ENCODE peak calls at places on chromosome 2, in six cellular contexts. X is IMR-90, H is mesenchymal stem cell, W is H9, G is neuronal stem cell, A is H1. E is an unnamed sample.

GRCh38 chr2:26064846-26065245 is 31.0 kb downstream of the RAB10 start:
- DNase-seq in W (no peak), H (no peak), X (no peak), A (no peak), G (no peak), E (no peak)

GRCh38 chr2:60213865-60214657 is 339.4 kb downstream of the BCL11A start:
- DNase-seq in H (no peak), X (no peak), W (no peak), G (no peak), A (no peak), E (peak; percentile 67)

GRCh38 chr2:241773511-241774418 is 2.9 kb upstream of the GAL3ST2 start:
- DNase-seq in H (no peak), A (peak; percentile 45), W (no peak), X (no peak), G (no peak), E (no peak)

GRCh38 chr2:9165625-9166024 is 41.0 kb upstream of the ASAP2 start:
- DNase-seq in W (no peak), X (peak; percentile 68), A (no peak), H (peak; percentile 50), G (no peak), E (no peak)

GRCh38 chr2:239029958-239030357 is 182.1 kb downstream of the TWIST2 start:
- DNase-seq in H (no peak), A (no peak), W (no peak), G (no peak), X (no peak), E (peak; percentile 32)

GRCh38 chr2:102130651-102130991 is 11.9 kb upstream of the IL1R1 start:
- DNase-seq in A (no peak), X (peak; percentile 21), H (no peak), G (no peak), W (no peak), E (no peak)

GRCh38 chr2:141021109-141021508 is 1109.7 kb downstream of the LRP1B start:
- DNase-seq in A (no peak), G (no peak), X (peak; percentile 78), H (peak; percentile 79), W (no peak), E (no peak)

GRCh38 chr2:226256709-226257401 is 542.8 kb downstream of the IRS1 start:
- DNase-seq in G (no peak), H (no peak), A (no peak), X (peak; percentile 10), W (no peak), E (no peak)

GRCh38 chr2:186590538-186591441 is 934 bp downstream of the ITGAV start:
- DNase-seq in W (no peak), X (peak; percentile 45), H (peak; percentile 88), G (no peak), A (no peak), E (peak; percentile 69)

GRCh38 chr2:68837164-68837860 is 33.9 kb downstream of the BMP10 start:
- DNase-seq in X (peak; percentile 27), A (peak; percentile 84), H (peak; percentile 53), W (peak; percentile 80), G (peak; percentile 47), E (peak; percentile 77)

GRCh38 chr2:160125828-160126227 is 63.4 kb upstream of the PLA2R1 start:
- DNase-seq in X (no peak), H (no peak), G (no peak), A (no peak), W (no peak), E (peak; percentile 93)

GRCh38 chr2:216691210-216691741 is 4.1 kb downstream of the IGFBP5 start:
- DNase-seq in A (no peak), G (peak; percentile 54), H (peak; percentile 91), X (peak; percentile 76), W (peak; percentile 77), E (peak; percentile 89)

GRCh38 chr2:19835818-19836281 is 65.9 kb downstream of the TTC32 start:
- DNase-seq in W (no peak), H (no peak), G (no peak), A (peak; percentile 14), X (peak; percentile 12), E (no peak)

GRCh38 chr2:121707920-121708361 is 28.7 kb downstream of the NIFK start:
- DNase-seq in X (no peak), H (no peak), A (no peak), W (no peak), G (no peak), E (peak; percentile 41)

GRCh38 chr2:121705958-121706357 is 30.7 kb downstream of the NIFK start:
- DNase-seq in G (no peak), X (no peak), A (no peak), W (no peak), H (no peak), E (no peak)

GRCh38 chr2:121707344-121707919 is 29.2 kb downstream of the NIFK start:
- DNase-seq in G (no peak), X (no peak), H (no peak), A (no peak), W (no peak), E (no peak)

GRCh38 chr2:121709776-121710469 is 26.8 kb downstream of the NIFK start:
- DNase-seq in A (no peak), G (no peak), X (no peak), W (no peak), H (no peak), E (no peak)

DNA sequence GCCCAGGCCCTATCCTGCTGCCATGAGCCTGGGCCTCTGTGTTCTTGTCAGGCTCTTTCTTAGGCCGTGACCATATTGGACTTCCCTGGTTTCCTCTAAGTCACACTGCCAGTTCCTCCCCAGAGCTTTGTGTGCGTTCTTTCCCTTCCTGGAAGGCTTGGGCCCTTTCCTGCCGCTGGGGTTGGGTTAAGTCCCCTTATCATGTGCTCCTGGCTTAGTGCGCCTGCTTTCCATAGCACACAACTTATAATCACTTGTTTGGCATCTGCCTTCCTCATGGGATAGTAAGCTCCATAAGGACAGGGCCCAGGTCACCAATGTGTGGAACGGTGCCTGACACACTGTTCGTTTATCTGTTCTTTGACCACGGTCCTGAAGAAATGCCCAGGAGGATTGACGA is 31.3 kb downstream of the NIFK start:
- DNase-seq in G (no peak), X (no peak), W (no peak), A (no peak), H (no peak), E (no peak)
- H2BK15ac ChIP-seq in G (no peak overlapping the region), X (no peak overlapping the region), W (no peak overlapping the region), A (no peak overlapping the region), H (no peak overlapping the region), E (no peak overlapping the region)

GRCh38 chr2:46169452-46169851 is 127.8 kb upstream of the EPAS1 start:
- DNase-seq in X (no peak), A (no peak), W (no peak), G (no peak), H (no peak), E (no peak)

GRCh38 chr2:46167406-46167805 is 129.8 kb upstream of the EPAS1 start:
- DNase-seq in W (no peak), X (no peak), H (no peak), A (no peak), G (no peak), E (no peak)

GRCh38 chr2:46170011-46170410 is 127.2 kb upstream of the EPAS1 start:
- DNase-seq in G (no peak), W (no peak), H (no peak), X (no peak), A (no peak), E (no peak)

GRCh38 chr2:46165916-46166315 is 131.3 kb upstream of the EPAS1 start:
- DNase-seq in G (no peak), A (no peak), X (no peak), H (no peak), W (no peak), E (no peak)

GRCh38 chr2:46167924-46168323 is 129.3 kb upstream of the EPAS1 start:
- DNase-seq in G (no peak), W (no peak), A (no peak), H (no peak), X (no peak), E (peak; percentile 31)
- H3K79me1 ChIP-seq in G (no peaks in the 10 kb centered on the region), W (no peaks in the 10 kb centered on the region), A (no peaks in the 10 kb centered on the region), H (no peaks in the 10 kb centered on the region), X (no peaks in the 10 kb centered on the region), E (no peaks in the 10 kb centered on the region)

GRCh38 chr2:28673338-28673737 is 78.3 kb upstream of the PPP1CB start:
- DNase-seq in A (no peak), G (no peak), W (no peak), X (no peak), H (no peak), E (no peak)

GRCh38 chr2:28674062-28674712 is 77.4 kb upstream of the PPP1CB start:
- DNase-seq in A (no peak), X (peak; percentile 88), G (no peak), W (no peak), H (peak; percentile 54), E (no peak)

GRCh38 chr2:28676153-28676835 is 75.3 kb upstream of the PPP1CB start:
- DNase-seq in G (no peak), A (no peak), H (no peak), X (no peak), W (no peak), E (no peak)

GRCh38 chr2:28678175-28678855 is 73.3 kb upstream of the PPP1CB start:
- DNase-seq in A (no peak), H (no peak), G (no peak), X (no peak), W (no peak), E (no peak)

DNA sequence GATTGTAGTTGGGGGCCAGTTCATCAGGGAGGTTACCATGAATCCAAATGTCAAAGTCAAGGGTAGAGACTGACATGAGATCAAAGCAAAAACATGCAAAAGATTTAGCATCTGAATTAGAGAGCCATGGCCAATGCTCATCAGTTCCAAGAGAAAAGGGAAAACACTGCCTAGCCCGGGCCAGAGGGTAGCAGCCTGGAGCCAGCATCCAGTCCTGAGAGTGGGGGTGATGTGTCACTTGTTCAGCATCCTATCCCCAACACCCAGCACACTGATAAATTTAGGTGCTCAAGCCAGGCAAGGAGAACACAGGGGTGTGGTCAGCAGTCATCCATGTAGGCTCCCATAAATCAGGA is 76.9 kb upstream of the PPP1CB start:
- DNase-seq in X (no peak), A (no peak), W (no peak), H (no peak), G (no peak), E (no peak)
- H3K4me2 ChIP-seq in X (peak overlapping the region; percentile 32), A (no peak overlapping the region), W (no peak overlapping the region), H (no peak overlapping the region), G (no peak overlapping the region), E (no peak overlapping the region)

GRCh38 chr2:16392647-16393482 is 272.8 kb downstream of the CYRIA start:
- DNase-seq in H (no peak), X (no peak), G (no peak), W (no peak), A (no peak), E (no peak)
- H2BK15ac ChIP-seq in H (no peak overlapping the region), X (no peak overlapping the region), G (no peak overlapping the region), W (no peak overlapping the region), A (no peak overlapping the region), E (no peak overlapping the region)

DNA sequence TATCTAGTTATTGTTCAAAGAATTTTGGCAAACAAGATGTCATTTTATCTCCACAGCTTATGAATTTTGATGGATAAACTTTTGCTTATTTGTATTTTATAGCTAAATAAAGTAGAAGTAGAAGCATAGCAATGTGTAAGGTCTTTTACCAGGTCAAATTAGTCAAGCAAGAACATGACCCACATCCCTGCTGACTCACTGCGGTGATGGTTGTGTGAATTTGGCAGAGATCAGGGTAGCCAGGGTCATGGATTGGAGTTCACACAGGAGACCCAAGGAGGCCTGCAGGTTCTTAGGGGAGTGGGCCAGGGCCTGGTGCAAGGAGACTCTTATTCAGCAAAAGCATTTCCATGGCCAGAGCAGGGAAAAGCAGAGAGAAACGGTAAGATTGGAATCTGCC is 18.7 kb downstream of the SP140 start:
- DNase-seq in W (no peak), X (no peak), H (no peak), G (no peak), A (no peak), E (no peak)
- H3K79me1 ChIP-seq in W (no peaks in the 10 kb centered on the region), X (no peaks in the 10 kb centered on the region), H (no peaks in the 10 kb centered on the region), G (no peaks in the 10 kb centered on the region), A (no peaks in the 10 kb centered on the region), E (no peaks in the 10 kb centered on the region)

GRCh38 chr2:30752811-30753210 is 54.4 kb downstream of the CAPN13 start:
- DNase-seq in A (no peak), X (no peak), W (no peak), G (no peak), H (no peak), E (no peak)
- H3K4me2 ChIP-seq in A (no peak overlapping the region), X (no peak overlapping the region), W (no peak overlapping the region), G (no peak overlapping the region), H (no peak overlapping the region), E (no peak overlapping the region)

E was measured in mesendoderm.